ENCODE peak calls at places on chromosomes 4 and X, in five cellular contexts. One of them, this sample, is unnamed.

GRCh38 chr4:148962539-148963290 is 520.5 kb upstream of the NR3C2 start:
- DNase-seq in AG09309: no peak
- DNase-seq in LNCaP clone FGC: no peak
- DNase-seq in mucosa of descending colon: no peak
- DNase-seq in cardiac fibroblast: peak
- DNase-seq in this sample: no peak

GRCh38 chr4:152436384-152436783 is 99.5 kb downstream of the FBXW7 start:
- DNase-seq in AG09309: no peak
- DNase-seq in mucosa of descending colon: no peak
- DNase-seq in cardiac fibroblast: no peak
- DNase-seq in LNCaP clone FGC: no peak
- DNase-seq in this sample: no peak

GRCh38 chr4:179225594-179225993 is 1783.4 kb upstream of the AGA start:
- DNase-seq in cardiac fibroblast: no peak
- DNase-seq in mucosa of descending colon: no peak
- DNase-seq in LNCaP clone FGC: no peak
- DNase-seq in AG09309: no peak
- DNase-seq in this sample: no peak

GRCh38 chr4:106681381-106681921 is 312.9 kb upstream of the GIMD1 start:
- DNase-seq in mucosa of descending colon: no peak
- DNase-seq in AG09309: no peak
- DNase-seq in cardiac fibroblast: no peak
- DNase-seq in LNCaP clone FGC: no peak
- DNase-seq in this sample: no peak

GRCh38 chr4:10762541-10762940 is 78.0 kb upstream of the CLNK start:
- DNase-seq in cardiac fibroblast: peak
- DNase-seq in mucosa of descending colon: no peak
- DNase-seq in AG09309: peak
- DNase-seq in LNCaP clone FGC: no peak
- DNase-seq in this sample: no peak

GRCh38 chrX:129637217-129638109 is 17.3 kb downstream of the APLN start:
- DNase-seq in AG09309: peak
- DNase-seq in mucosa of descending colon: peak
- DNase-seq in cardiac fibroblast: peak
- DNase-seq in LNCaP clone FGC: no peak
- DNase-seq in this sample: peak

GRCh38 chr4:137359691-137360315 is 172.5 kb downstream of the PCDH18 start:
- DNase-seq in LNCaP clone FGC: no peak
- DNase-seq in AG09309: peak
- DNase-seq in mucosa of descending colon: no peak
- DNase-seq in cardiac fibroblast: no peak
- DNase-seq in this sample: no peak

GRCh38 chr4:113355550-113356371 is 306.3 kb downstream of the ANK2 start:
- DNase-seq in cardiac fibroblast: peak
- DNase-seq in mucosa of descending colon: no peak
- DNase-seq in AG09309: peak
- DNase-seq in LNCaP clone FGC: no peak
- DNase-seq in this sample: no peak

GRCh38 chrX:119512145-119512800 is 44.0 kb downstream of the SLC25A5 start:
- DNase-seq in AG09309: peak
- DNase-seq in mucosa of descending colon: peak
- DNase-seq in LNCaP clone FGC: no peak
- DNase-seq in cardiac fibroblast: peak
- DNase-seq in this sample: peak

GRCh38 chr4:1856920-1857699 is 1.2 kb upstream of the LETM1 start:
- DNase-seq in mucosa of descending colon: peak
- DNase-seq in LNCaP clone FGC: no peak
- DNase-seq in AG09309: no peak
- DNase-seq in cardiac fibroblast: peak
- DNase-seq in this sample: peak

GRCh38 chr4:156516698-156517097 is 454.9 kb downstream of the PDGFC start:
- DNase-seq in LNCaP clone FGC: no peak
- DNase-seq in mucosa of descending colon: no peak
- DNase-seq in cardiac fibroblast: no peak
- DNase-seq in AG09309: no peak
- DNase-seq in this sample: no peak

GRCh38 chrX:21493226-21493850 is 119.1 kb downstream of the CNKSR2 start:
- DNase-seq in mucosa of descending colon: no peak
- DNase-seq in AG09309: no peak
- DNase-seq in cardiac fibroblast: peak
- DNase-seq in LNCaP clone FGC: no peak
- DNase-seq in this sample: no peak

GRCh38 chr4:127055349-127055748 is 577.4 kb upstream of the INTU start:
- DNase-seq in mucosa of descending colon: no peak
- DNase-seq in LNCaP clone FGC: no peak
- DNase-seq in AG09309: no peak
- DNase-seq in cardiac fibroblast: no peak
- DNase-seq in this sample: no peak

GRCh38 chr4:99134586-99134985 is 9.5 kb downstream of the ADH4 start:
- DNase-seq in LNCaP clone FGC: no peak
- DNase-seq in AG09309: no peak
- DNase-seq in mucosa of descending colon: no peak
- DNase-seq in cardiac fibroblast: no peak
- DNase-seq in this sample: no peak

GRCh38 chr4:183722738-183723560 is 63.9 kb downstream of the TRAPPC11 start:
- DNase-seq in cardiac fibroblast: peak
- DNase-seq in mucosa of descending colon: peak
- DNase-seq in AG09309: no peak
- DNase-seq in LNCaP clone FGC: no peak
- DNase-seq in this sample: peak

GRCh38 chr4:124318292-124318691 is 394.2 kb downstream of the ANKRD50 start:
- DNase-seq in AG09309: no peak
- DNase-seq in LNCaP clone FGC: no peak
- DNase-seq in cardiac fibroblast: no peak
- DNase-seq in mucosa of descending colon: no peak
- DNase-seq in this sample: no peak

GRCh38 chr4:130395871-130396270 is 1299.9 kb downstream of the C4orf33 start:
- DNase-seq in mucosa of descending colon: no peak
- DNase-seq in cardiac fibroblast: peak
- DNase-seq in LNCaP clone FGC: no peak
- DNase-seq in AG09309: no peak
- DNase-seq in this sample: no peak

GRCh38 chr4:24604558-24605214 is 20.3 kb upstream of the DHX15 start:
- DNase-seq in LNCaP clone FGC: no peak
- DNase-seq in cardiac fibroblast: peak
- DNase-seq in mucosa of descending colon: no peak
- DNase-seq in AG09309: no peak
- DNase-seq in this sample: no peak

GRCh38 chr4:41359069-41359769 is 102.5 kb downstream of the UCHL1 start:
- DNase-seq in AG09309: no peak
- DNase-seq in LNCaP clone FGC: no peak
- DNase-seq in mucosa of descending colon: no peak
- DNase-seq in cardiac fibroblast: no peak
- DNase-seq in this sample: no peak

GRCh38 chr4:26866203-26866602 is 5.6 kb downstream of the STIM2 start:
- DNase-seq in mucosa of descending colon: no peak
- DNase-seq in LNCaP clone FGC: no peak
- DNase-seq in AG09309: no peak
- DNase-seq in cardiac fibroblast: no peak
- DNase-seq in this sample: no peak

GRCh38 chr4:26866781-26867180 is 6.1 kb downstream of the STIM2 start:
- DNase-seq in LNCaP clone FGC: no peak
- DNase-seq in cardiac fibroblast: no peak
- DNase-seq in mucosa of descending colon: no peak
- DNase-seq in AG09309: no peak
- DNase-seq in this sample: no peak

GRCh38 chr4:26863512-26863911 is 2.9 kb downstream of the STIM2 start:
- DNase-seq in LNCaP clone FGC: no peak
- DNase-seq in cardiac fibroblast: no peak
- DNase-seq in AG09309: no peak
- DNase-seq in mucosa of descending colon: no peak
- DNase-seq in this sample: no peak

GRCh38 chr4:26862381-26862915 is 1.8 kb downstream of the STIM2 start:
- DNase-seq in LNCaP clone FGC: no peak
- DNase-seq in AG09309: no peak
- DNase-seq in mucosa of descending colon: no peak
- DNase-seq in cardiac fibroblast: peak
- DNase-seq in this sample: no peak

GRCh38 chr4:26864904-26865303 is 4.3 kb downstream of the STIM2 start:
- DNase-seq in mucosa of descending colon: no peak
- DNase-seq in LNCaP clone FGC: no peak
- DNase-seq in cardiac fibroblast: no peak
- DNase-seq in AG09309: no peak
- DNase-seq in this sample: no peak
- H3K4me3 ChIP-seq in mucosa of descending colon: no peak
- H3K4me3 ChIP-seq in LNCaP clone FGC: no peak
- H3K4me3 ChIP-seq in cardiac fibroblast: no peak
- H3K4me3 ChIP-seq in AG09309: no peak
- H3K4me3 ChIP-seq in this sample: no peak

DNA sequence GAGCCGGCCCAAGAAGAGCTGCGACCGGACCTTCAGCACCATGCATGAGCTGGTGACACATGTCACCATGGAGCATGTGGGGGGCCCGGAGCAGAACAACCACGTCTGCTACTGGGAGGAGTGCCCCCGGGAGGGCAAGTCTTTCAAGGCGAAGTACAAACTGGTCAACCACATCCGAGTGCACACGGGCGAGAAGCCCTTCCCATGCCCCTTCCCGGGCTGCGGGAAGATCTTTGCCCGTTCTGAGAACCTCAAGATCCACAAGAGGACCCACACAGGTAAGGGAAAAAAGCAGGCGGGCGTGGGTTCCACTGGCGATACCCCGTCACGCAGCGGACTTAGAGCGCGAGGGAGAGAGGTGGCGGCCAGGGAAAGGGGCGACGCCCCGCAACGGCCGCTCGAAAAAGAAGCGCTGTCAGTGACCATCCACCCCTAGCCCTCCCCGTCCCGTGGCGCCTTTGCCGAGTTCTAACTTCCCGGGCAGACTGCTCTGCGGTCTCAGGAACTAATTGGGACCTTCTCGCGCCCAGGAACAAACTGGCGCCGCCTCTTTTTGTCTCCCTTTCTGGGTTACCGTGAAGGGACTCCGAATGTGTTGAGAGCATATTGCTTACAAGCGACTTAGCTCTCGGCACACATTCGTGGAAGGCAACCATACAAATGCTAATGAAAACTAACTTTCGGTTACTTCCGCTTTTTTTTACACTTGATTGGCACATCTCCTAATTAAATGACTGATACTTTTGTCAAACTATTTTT is 1.7 kb downstream of the ZIC3 start:
- DNase-seq in AG09309: no peak
- DNase-seq in mucosa of descending colon: no peak
- DNase-seq in LNCaP clone FGC: no peak
- DNase-seq in cardiac fibroblast: no peak
- DNase-seq in this sample: no peak
- H3K4me3 ChIP-seq in AG09309: no peak
- H3K4me3 ChIP-seq in mucosa of descending colon: no peak
- H3K4me3 ChIP-seq in LNCaP clone FGC: no peak
- H3K4me3 ChIP-seq in cardiac fibroblast: no peak
- H3K4me3 ChIP-seq in this sample: no peak

GRCh38 chr4:153485374-153485773 is 19.2 kb downstream of the TMEM131L start:
- DNase-seq in mucosa of descending colon: no peak
- DNase-seq in AG09309: no peak
- DNase-seq in LNCaP clone FGC: peak
- DNase-seq in cardiac fibroblast: no peak
- DNase-seq in this sample: no peak

GRCh38 chr4:153488719-153489384 is 22.7 kb downstream of the TMEM131L start:
- DNase-seq in cardiac fibroblast: peak
- DNase-seq in AG09309: no peak
- DNase-seq in mucosa of descending colon: no peak
- DNase-seq in LNCaP clone FGC: no peak
- DNase-seq in this sample: no peak

GRCh38 chr4:153485860-153486259 is 19.7 kb downstream of the TMEM131L start:
- DNase-seq in mucosa of descending colon: no peak
- DNase-seq in cardiac fibroblast: no peak
- DNase-seq in LNCaP clone FGC: no peak
- DNase-seq in AG09309: no peak
- DNase-seq in this sample: no peak

GRCh38 chr4:153488006-153488718 is 22.0 kb downstream of the TMEM131L start:
- DNase-seq in LNCaP clone FGC: no peak
- DNase-seq in mucosa of descending colon: peak
- DNase-seq in cardiac fibroblast: peak
- DNase-seq in AG09309: no peak
- DNase-seq in this sample: no peak

DNA sequence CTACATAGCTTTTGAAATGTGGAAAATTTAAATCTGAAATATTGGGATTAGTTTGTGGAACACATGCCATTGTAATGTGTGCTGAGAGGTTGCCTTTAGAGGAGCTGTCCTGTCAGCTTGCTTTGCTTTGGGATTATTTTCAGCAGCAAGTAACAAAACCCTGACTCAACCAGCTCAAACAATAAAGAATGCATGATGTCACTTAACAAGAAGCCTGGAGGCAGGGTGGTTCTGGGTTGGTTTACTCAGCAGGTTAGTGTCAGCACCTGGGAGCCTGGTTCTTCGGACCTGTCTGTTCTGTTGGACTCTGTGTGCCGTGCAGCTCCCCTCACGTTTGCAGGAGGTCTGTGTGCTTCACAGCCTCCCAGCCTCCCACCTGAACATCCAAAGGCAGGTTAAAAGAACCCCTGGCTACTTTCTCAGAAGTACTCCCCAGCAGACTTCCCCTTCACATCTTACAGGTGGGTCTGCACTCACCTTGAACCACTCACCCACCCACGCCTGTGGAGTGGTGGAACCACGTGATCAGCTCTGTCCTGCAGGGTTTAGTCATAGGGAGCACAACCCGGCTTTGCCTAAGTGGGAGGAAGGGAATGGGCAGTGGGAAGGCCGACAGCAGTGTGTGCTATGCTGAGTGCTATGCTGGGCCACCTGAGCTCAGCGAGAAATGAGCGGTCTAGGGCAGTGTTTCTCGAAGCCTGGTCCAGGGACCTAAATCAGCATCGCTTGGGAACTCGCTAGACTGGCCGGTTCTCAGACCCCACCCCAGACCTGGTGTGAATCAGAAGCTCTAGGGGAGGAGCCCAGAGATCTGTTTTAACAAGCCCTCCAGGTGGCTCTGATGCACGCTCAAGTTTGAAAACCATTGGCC is 20.4 kb downstream of the TMEM131L start:
- DNase-seq in cardiac fibroblast: peak
- DNase-seq in mucosa of descending colon: no peak
- DNase-seq in LNCaP clone FGC: peak
- DNase-seq in AG09309: peak
- DNase-seq in this sample: no peak
- H3K4me3 ChIP-seq in cardiac fibroblast: no peak
- H3K4me3 ChIP-seq in mucosa of descending colon: no peak
- H3K4me3 ChIP-seq in LNCaP clone FGC: peak
- H3K4me3 ChIP-seq in AG09309: no peak
- H3K4me3 ChIP-seq in this sample: no peak

DNA sequence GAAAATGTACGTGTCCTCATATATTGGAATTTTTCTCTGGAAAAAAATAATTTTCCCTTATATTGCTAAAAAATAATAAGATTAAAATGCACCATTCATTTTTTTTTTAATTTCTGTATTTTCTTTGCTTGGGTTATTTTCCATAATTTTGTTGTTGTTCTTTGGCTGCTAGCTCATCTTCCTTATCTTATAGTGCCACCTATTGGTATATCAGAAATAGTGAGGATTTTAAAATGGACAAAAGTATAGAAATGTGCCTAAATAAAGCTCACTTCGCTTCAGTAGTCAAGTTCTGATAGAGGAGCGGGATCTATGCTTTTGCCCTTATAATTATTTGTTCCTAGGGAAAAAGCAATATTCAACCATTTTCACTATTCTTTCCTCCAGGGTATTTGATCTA is 134.8 kb downstream of the NAP1L3 start:
- DNase-seq in AG09309: no peak
- DNase-seq in LNCaP clone FGC: no peak
- DNase-seq in cardiac fibroblast: peak
- DNase-seq in mucosa of descending colon: no peak
- DNase-seq in this sample: no peak
- H3K4me3 ChIP-seq in AG09309: no peak
- H3K4me3 ChIP-seq in LNCaP clone FGC: no peak
- H3K4me3 ChIP-seq in cardiac fibroblast: no peak
- H3K4me3 ChIP-seq in mucosa of descending colon: no peak
- H3K4me3 ChIP-seq in this sample: no peak